ENCODE peak calls at places on chromosomes 2 and 18, in five cellular contexts. One of them, this sample, is unnamed.

GRCh38 chr2:51065276-51065675 is 33.3 kb upstream of the NRXN1 start:
- DNase-seq in cardiac muscle cell: no peak
- DNase-seq in Peyer's patch: no peak
- DNase-seq in HCT116: no peak
- DNase-seq in A549: no peak
- DNase-seq in this sample: no peak

GRCh38 chr18:48803518-48803917 is 147.2 kb downstream of the SMAD7 start:
- DNase-seq in cardiac muscle cell: no peak
- DNase-seq in Peyer's patch: no peak
- DNase-seq in HCT116: no peak
- DNase-seq in A549: no peak
- DNase-seq in this sample: no peak

GRCh38 chr2:12303181-12304030 is 413.3 kb upstream of the TRIB2 start:
- DNase-seq in cardiac muscle cell: no peak
- DNase-seq in Peyer's patch: no peak
- DNase-seq in HCT116: no peak
- DNase-seq in A549: no peak
- DNase-seq in this sample: peak

GRCh38 chr2:197107291-197108269 is 181.1 kb upstream of the PGAP1 start:
- DNase-seq in cardiac muscle cell: no peak
- DNase-seq in Peyer's patch: no peak
- DNase-seq in HCT116: no peak
- DNase-seq in A549: no peak
- DNase-seq in this sample: no peak

GRCh38 chr2:198615972-198616371 is 811.6 kb downstream of the PLCL1 start:
- DNase-seq in cardiac muscle cell: no peak
- DNase-seq in Peyer's patch: no peak
- DNase-seq in HCT116: no peak
- DNase-seq in A549: no peak
- DNase-seq in this sample: no peak

GRCh38 chr2:216539791-216540241 is 41.2 kb downstream of the RPL37A start:
- DNase-seq in cardiac muscle cell: no peak
- DNase-seq in Peyer's patch: peak
- DNase-seq in HCT116: no peak
- DNase-seq in A549: no peak
- DNase-seq in this sample: peak

GRCh38 chr18:3810271-3810670 is 360.3 kb downstream of the TGIF1 start:
- DNase-seq in cardiac muscle cell: no peak
- DNase-seq in Peyer's patch: no peak
- DNase-seq in HCT116: no peak
- DNase-seq in A549: no peak
- DNase-seq in this sample: no peak

GRCh38 chr2:29583104-29583503 is 338.3 kb downstream of the ALK start:
- DNase-seq in cardiac muscle cell: no peak
- DNase-seq in Peyer's patch: no peak
- DNase-seq in HCT116: no peak
- DNase-seq in A549: no peak
- DNase-seq in this sample: no peak

GRCh38 chr2:177464549-177464948 is 72.0 kb downstream of the AGPS start:
- DNase-seq in cardiac muscle cell: no peak
- DNase-seq in Peyer's patch: no peak
- DNase-seq in HCT116: no peak
- DNase-seq in A549: no peak
- DNase-seq in this sample: no peak

GRCh38 chr2:77512521-77512920 is 9.7 kb downstream of the LRRTM4 start:
- DNase-seq in cardiac muscle cell: no peak
- DNase-seq in Peyer's patch: no peak
- DNase-seq in HCT116: no peak
- DNase-seq in A549: no peak
- DNase-seq in this sample: no peak

GRCh38 chr2:191860760-191861466 is 14.0 kb upstream of the CAVIN2 start:
- DNase-seq in cardiac muscle cell: no peak
- DNase-seq in Peyer's patch: no peak
- DNase-seq in HCT116: no peak
- DNase-seq in A549: no peak
- DNase-seq in this sample: no peak

GRCh38 chr2:157459486-157459885 is 15.6 kb upstream of the CYTIP start:
- DNase-seq in cardiac muscle cell: no peak
- DNase-seq in Peyer's patch: no peak
- DNase-seq in HCT116: no peak
- DNase-seq in A549: no peak
- DNase-seq in this sample: no peak

GRCh38 chr2:33292981-33293586 is 183.4 kb upstream of the RASGRP3 start:
- DNase-seq in cardiac muscle cell: no peak
- DNase-seq in Peyer's patch: no peak
- DNase-seq in HCT116: no peak
- DNase-seq in A549: no peak
- DNase-seq in this sample: no peak

GRCh38 chr18:50138181-50139064 is 56.5 kb downstream of the MYO5B start:
- DNase-seq in cardiac muscle cell: no peak
- DNase-seq in Peyer's patch: no peak
- DNase-seq in HCT116: no peak
- DNase-seq in A549: no peak
- DNase-seq in this sample: no peak

GRCh38 chr2:43055086-43055912 is 171.1 kb downstream of the ZFP36L2 start:
- DNase-seq in cardiac muscle cell: no peak
- DNase-seq in Peyer's patch: peak
- DNase-seq in HCT116: no peak
- DNase-seq in A549: no peak
- DNase-seq in this sample: no peak

GRCh38 chr2:236167297-236168109 is 683 bp downstream of the GBX2 start:
- DNase-seq in cardiac muscle cell: peak
- DNase-seq in Peyer's patch: no peak
- DNase-seq in HCT116: no peak
- DNase-seq in A549: peak
- DNase-seq in this sample: no peak

DNA sequence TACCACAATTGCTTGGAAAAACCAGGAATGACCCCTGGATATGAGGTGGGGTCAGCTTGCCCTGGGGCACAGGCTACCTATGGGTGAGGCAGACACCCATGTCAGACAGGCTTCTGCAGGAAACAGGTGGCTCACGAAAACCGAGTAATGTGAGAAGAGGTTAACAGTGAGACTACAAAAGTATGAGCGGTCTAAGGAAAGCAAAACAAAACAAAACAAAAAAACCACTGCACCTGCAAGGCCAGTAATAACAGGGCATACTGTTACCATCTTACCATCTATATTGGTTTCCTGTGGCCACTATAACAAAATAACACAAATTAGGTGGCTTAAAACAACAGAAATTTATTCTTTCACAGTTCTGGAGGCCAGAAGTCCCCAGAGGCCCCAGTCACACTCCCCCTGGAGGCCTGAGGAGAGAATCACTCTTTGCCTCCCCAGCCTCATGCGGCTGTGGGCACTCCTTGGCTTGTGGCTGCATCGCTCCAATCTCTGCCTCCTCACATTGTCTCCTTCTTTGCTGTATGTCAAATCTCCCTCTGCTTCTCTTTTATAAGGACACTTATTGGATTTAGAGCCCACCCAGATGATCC is 86.6 kb upstream of the EPC2 start:
- DNase-seq in cardiac muscle cell: no peak
- DNase-seq in Peyer's patch: no peak
- DNase-seq in HCT116: no peak
- DNase-seq in A549: no peak
- DNase-seq in this sample: no peak
- TF ChIP-seq CTCF in cardiac muscle cell: peak
- TF ChIP-seq CTCF in Peyer's patch: peak
- TF ChIP-seq CTCF in HCT116: no peak
- TF ChIP-seq CTCF in A549: no peak
- TF ChIP-seq CTCF in this sample: no peak

GRCh38 chr2:230000118-230000841 is 68.4 kb downstream of the SLC16A14 start:
- DNase-seq in cardiac muscle cell: no peak
- DNase-seq in Peyer's patch: no peak
- DNase-seq in HCT116: no peak
- DNase-seq in A549: no peak
- DNase-seq in this sample: no peak
- H3K27ac ChIP-seq in cardiac muscle cell: no peak
- H3K27ac ChIP-seq in Peyer's patch: no peak
- H3K27ac ChIP-seq in HCT116: no peak
- H3K27ac ChIP-seq in A549: no peak
- H3K27ac ChIP-seq in this sample: no peak

DNA sequence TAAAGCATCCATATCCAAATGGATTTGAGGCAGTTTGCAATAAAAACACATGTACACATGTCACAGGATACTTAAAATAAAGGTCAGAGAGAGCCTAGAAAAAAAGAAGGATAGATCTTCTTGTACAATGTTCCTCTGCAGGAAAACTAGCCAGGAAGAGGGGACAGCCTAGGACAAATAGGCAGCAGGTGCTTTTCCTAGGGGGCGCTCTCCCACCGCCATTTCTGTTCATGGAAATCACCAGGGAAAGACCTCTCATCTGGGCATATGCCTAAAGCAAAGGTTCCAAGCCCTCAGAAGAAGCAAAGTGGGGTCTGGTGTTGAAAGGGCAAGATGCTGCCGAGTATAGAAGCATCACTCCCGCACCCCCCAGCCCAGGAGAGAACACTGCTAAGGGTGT is 799.1 kb downstream of the BCL11A start:
- DNase-seq in cardiac muscle cell: peak
- DNase-seq in Peyer's patch: no peak
- DNase-seq in HCT116: no peak
- DNase-seq in A549: no peak
- DNase-seq in this sample: no peak
- TF ChIP-seq CTCF in cardiac muscle cell: no peak
- TF ChIP-seq CTCF in Peyer's patch: no peak
- TF ChIP-seq CTCF in HCT116: no peak
- TF ChIP-seq CTCF in A549: no peak
- TF ChIP-seq CTCF in this sample: no peak

DNA sequence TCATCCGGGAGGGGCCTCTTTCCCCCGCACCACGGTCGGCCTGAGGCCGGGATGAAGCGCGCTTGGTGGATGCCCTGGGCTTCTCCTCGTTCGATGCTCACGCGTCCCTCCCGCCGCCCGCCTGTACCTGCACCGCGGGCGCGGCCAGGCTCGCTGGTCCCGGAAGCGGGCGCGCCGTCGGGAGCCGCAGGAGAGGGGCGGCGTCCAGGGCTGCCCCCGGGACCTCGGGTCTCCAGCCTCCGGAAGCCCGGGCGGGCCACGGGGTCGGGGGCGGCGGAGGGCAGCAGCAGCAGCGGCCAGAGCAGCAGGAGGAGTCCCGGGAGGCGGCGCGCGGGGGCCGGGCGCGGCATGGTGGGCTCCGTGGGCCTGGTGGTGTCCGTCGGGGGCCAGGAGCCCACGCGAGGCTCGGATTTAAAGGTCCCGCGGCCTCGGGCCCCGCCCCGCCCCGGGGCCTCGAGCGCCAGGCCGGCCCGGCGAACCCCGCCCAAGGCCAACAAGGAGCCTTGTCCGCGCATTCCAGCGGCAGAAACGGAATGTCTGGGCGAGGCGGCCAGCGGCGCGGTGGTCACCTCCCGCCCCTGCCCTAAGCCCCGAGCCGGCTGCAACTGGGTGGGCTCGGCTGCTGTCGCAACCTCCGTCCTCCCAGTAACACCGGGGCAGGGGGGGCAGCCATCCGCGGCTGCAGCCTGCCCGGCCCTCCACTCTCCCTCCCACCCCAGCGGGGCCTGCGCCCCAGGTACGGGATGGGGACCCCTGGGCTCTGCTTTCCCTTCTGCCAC is at the start of gene MATN3:
- DNase-seq in cardiac muscle cell: peak
- DNase-seq in Peyer's patch: peak
- DNase-seq in HCT116: no peak
- DNase-seq in A549: peak
- DNase-seq in this sample: peak
- H3K27ac ChIP-seq in cardiac muscle cell: no peak
- H3K27ac ChIP-seq in Peyer's patch: no peak
- H3K27ac ChIP-seq in HCT116: no peak
- H3K27ac ChIP-seq in A549: peak
- H3K27ac ChIP-seq in this sample: peak

DNA sequence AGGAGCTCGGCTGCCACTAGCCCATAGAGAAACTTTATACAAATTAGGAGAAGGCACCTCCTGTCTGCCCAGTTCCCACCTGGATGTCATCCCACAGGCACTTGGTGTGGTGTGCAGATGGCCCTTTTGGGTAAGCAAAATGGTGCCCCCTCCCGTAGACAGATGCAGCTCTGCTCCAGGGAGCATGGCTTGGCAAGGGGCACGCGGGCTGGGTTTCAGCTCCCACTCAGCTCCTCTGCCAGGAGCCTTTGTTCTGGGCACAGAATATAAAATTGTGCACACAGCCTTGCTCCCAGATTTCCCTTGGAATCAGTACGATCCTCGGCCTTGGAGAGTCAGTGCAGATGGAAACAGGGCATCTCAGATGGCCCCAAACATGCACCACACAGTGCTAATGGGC is 20.3 kb upstream of the KCNF1 start:
- DNase-seq in cardiac muscle cell: no peak
- DNase-seq in Peyer's patch: no peak
- DNase-seq in HCT116: no peak
- DNase-seq in A549: no peak
- DNase-seq in this sample: no peak
- TF ChIP-seq CTCF in cardiac muscle cell: no peak
- TF ChIP-seq CTCF in Peyer's patch: no peak
- TF ChIP-seq CTCF in HCT116: no peak
- TF ChIP-seq CTCF in A549: no peak
- TF ChIP-seq CTCF in this sample: no peak

GRCh38 chr2:75428627-75429026 is 132.1 kb downstream of the EVA1A start:
- DNase-seq in cardiac muscle cell: no peak
- DNase-seq in Peyer's patch: no peak
- DNase-seq in HCT116: no peak
- DNase-seq in A549: no peak
- DNase-seq in this sample: no peak

GRCh38 chr2:75432761-75433361 is 127.9 kb downstream of the EVA1A start:
- DNase-seq in cardiac muscle cell: no peak
- DNase-seq in Peyer's patch: no peak
- DNase-seq in HCT116: no peak
- DNase-seq in A549: no peak
- DNase-seq in this sample: no peak

GRCh38 chr2:75431757-75432156 is 129.0 kb downstream of the EVA1A start:
- DNase-seq in cardiac muscle cell: no peak
- DNase-seq in Peyer's patch: no peak
- DNase-seq in HCT116: no peak
- DNase-seq in A549: no peak
- DNase-seq in this sample: no peak

GRCh38 chr2:75429036-75429435 is 131.7 kb downstream of the EVA1A start:
- DNase-seq in cardiac muscle cell: no peak
- DNase-seq in Peyer's patch: peak
- DNase-seq in HCT116: no peak
- DNase-seq in A549: no peak
- DNase-seq in this sample: no peak

GRCh38 chr2:75431276-75431675 is 129.5 kb downstream of the EVA1A start:
- DNase-seq in cardiac muscle cell: no peak
- DNase-seq in Peyer's patch: no peak
- DNase-seq in HCT116: no peak
- DNase-seq in A549: no peak
- DNase-seq in this sample: no peak
- H3K27ac ChIP-seq in cardiac muscle cell: no peak
- H3K27ac ChIP-seq in Peyer's patch: peak
- H3K27ac ChIP-seq in HCT116: no peak
- H3K27ac ChIP-seq in A549: no peak
- H3K27ac ChIP-seq in this sample: no peak

GRCh38 chr2:20106746-20107145 is 55.3 kb upstream of the LAPTM4A start:
- DNase-seq in cardiac muscle cell: peak
- DNase-seq in Peyer's patch: peak
- DNase-seq in HCT116: no peak
- DNase-seq in A549: no peak
- DNase-seq in this sample: peak
- TF ChIP-seq CTCF in cardiac muscle cell: peak
- TF ChIP-seq CTCF in Peyer's patch: peak
- TF ChIP-seq CTCF in HCT116: no peak
- TF ChIP-seq CTCF in A549: peak
- TF ChIP-seq CTCF in this sample: peak

GRCh38 chr2:20645301-20645701 is 5.6 kb downstream of the HS1BP3 start:
- DNase-seq in cardiac muscle cell: no peak
- DNase-seq in Peyer's patch: no peak
- DNase-seq in HCT116: no peak
- DNase-seq in A549: no peak
- DNase-seq in this sample: no peak
- H3K27ac ChIP-seq in cardiac muscle cell: no peak
- H3K27ac ChIP-seq in Peyer's patch: no peak
- H3K27ac ChIP-seq in HCT116: no peak
- H3K27ac ChIP-seq in A549: no peak
- H3K27ac ChIP-seq in this sample: no peak

GRCh38 chr18:23243178-23243577 is 107.9 kb downstream of the CABLES1 start:
- DNase-seq in cardiac muscle cell: no peak
- DNase-seq in Peyer's patch: no peak
- DNase-seq in HCT116: no peak
- DNase-seq in A549: no peak
- DNase-seq in this sample: no peak
- TF ChIP-seq CTCF in cardiac muscle cell: no peak
- TF ChIP-seq CTCF in Peyer's patch: no peak
- TF ChIP-seq CTCF in HCT116: no peak
- TF ChIP-seq CTCF in A549: no peak
- TF ChIP-seq CTCF in this sample: no peak